ENCODE peak calls at places on chromosomes 2 and 18, in four cellular contexts. O, F, R and Z are unnamed samples.

GRCh38 chr2:127177617-127178278 is 42.4 kb downstream of the CYP27C1 start:
- DNase-seq in O (no peak), F (no peak), R (no peak), Z (no peak)

GRCh38 chr2:235052514-235053354 is 100.9 kb downstream of the SH3BP4 start:
- DNase-seq in O (no peak), F (no peak), R (no peak), Z (no peak)

GRCh38 chr2:1754046-1754445 is 9.7 kb upstream of the PXDN start:
- DNase-seq in O (no peak), F (no peak), R (no peak), Z (no peak)

GRCh38 chr18:45517181-45517741 is 98.0 kb upstream of the SLC14A2 start:
- DNase-seq in O (peak; percentile 72), F (no peak), R (no peak), Z (no peak)

GRCh38 chr2:62402156-62402555 is 103.8 kb downstream of the TMEM17 start:
- DNase-seq in O (no peak), F (no peak), R (no peak), Z (no peak)

GRCh38 chr2:203002054-203002821 is 12.4 kb upstream of the NBEAL1 start:
- DNase-seq in O (no peak), F (no peak), R (no peak), Z (no peak)

GRCh38 chr18:79887181-79888000 is 64.1 kb downstream of the SLC66A2 start:
- DNase-seq in O (no peak), F (no peak), R (no peak), Z (no peak)

GRCh38 chr18:23701017-23701416 is 11.8 kb downstream of the LAMA3 start:
- DNase-seq in O (no peak), F (no peak), R (no peak), Z (no peak)

GRCh38 chr2:165601866-165602636 is 132.6 kb downstream of the CSRNP3 start:
- DNase-seq in O (peak; percentile 59), F (no peak), R (no peak), Z (no peak)

GRCh38 chr18:1585881-1586488 is 681.3 kb downstream of the ADCYAP1 start:
- DNase-seq in O (peak; percentile 24), F (peak; percentile 0), R (no peak), Z (peak; percentile 44)

GRCh38 chr2:206556357-206556949 is 85.8 kb upstream of the FAM237A start:
- DNase-seq in O (peak; percentile 37), F (no peak), R (no peak), Z (peak; percentile 15)

GRCh38 chr18:9901377-9901776 is 12.4 kb upstream of the VAPA start:
- DNase-seq in O (no peak), F (no peak), R (no peak), Z (no peak)

GRCh38 chr18:58900015-58900649 is 35.5 kb downstream of the ZNF532 start:
- DNase-seq in O (no peak), F (no peak), R (no peak), Z (no peak)

GRCh38 chr2:122570641-122571040 is 815.2 kb downstream of the TSN start:
- DNase-seq in O (no peak), F (no peak), R (no peak), Z (no peak)

GRCh38 chr2:191521608-191522208 is 156.2 kb upstream of the NABP1 start:
- DNase-seq in O (peak; percentile 17), F (no peak), R (no peak), Z (no peak)